ENCODE peak calls at places on chromosomes 6 and 20, in nine cellular contexts. M, K, I, U, O, Q, Y, F and C are unnamed samples.

GRCh38 chr6:130202782-130203181 is 20.0 kb downstream of the SAMD3 start:
- DNase-seq in O (no peak), Q (no peak), U (no peak), I (no peak), M (peak), F (no peak), Y (no peak), K (no peak), C (no peak)

GRCh38 chr6:110652520-110652919 is 162.7 kb downstream of the CDK19 start:
- DNase-seq in K (no peak), Q (peak), I (no peak), F (no peak), Y (no peak), M (no peak), O (no peak), U (no peak), C (no peak)

GRCh38 chr6:132749111-132749510 is 8.6 kb downstream of the VNN2 start:
- DNase-seq in O (no peak), Q (peak), U (no peak), M (peak), K (peak), I (no peak), F (no peak), Y (no peak), C (no peak)

GRCh38 chr6:114187563-114187962 is 155.3 kb downstream of the HS3ST5 start:
- DNase-seq in I (no peak), O (no peak), Y (no peak), Q (no peak), K (no peak), U (no peak), M (no peak), F (no peak), C (no peak)

GRCh38 chr6:24640166-24640565 is 5.8 kb downstream of the KIAA0319 start:
- DNase-seq in U (no peak), Q (no peak), F (no peak), I (no peak), K (no peak), M (no peak), Y (no peak), O (no peak), C (no peak)

GRCh38 chr6:93369586-93370134 is 49.7 kb downstream of the EPHA7 start:
- DNase-seq in I (no peak), K (no peak), F (no peak), Q (no peak), Y (no peak), M (no peak), U (no peak), O (no peak), C (no peak)

GRCh38 chr6:149948616-149949015 is 6.8 kb downstream of the ULBP2 start:
- DNase-seq in K (no peak), Q (no peak), Y (no peak), M (no peak), U (no peak), I (no peak), O (no peak), F (no peak), C (no peak)

GRCh38 chr20:39789411-39789810 is 827.3 kb downstream of the DHX35 start:
- DNase-seq in U (no peak), M (peak), Y (no peak), F (no peak), K (no peak), Q (no peak), O (no peak), I (no peak), C (no peak)

GRCh38 chr6:15425947-15426346 is 180.1 kb downstream of the JARID2 start:
- DNase-seq in K (no peak), Q (no peak), Y (no peak), I (no peak), U (peak), M (no peak), F (no peak), O (no peak), C (no peak)

GRCh38 chr6:153108320-153108719 is 22.8 kb downstream of the RGS17 start:
- DNase-seq in Y (no peak), Q (peak), O (no peak), I (no peak), K (no peak), F (no peak), U (no peak), M (no peak), C (no peak)

GRCh38 chr20:38050691-38051090 is 17.1 kb downstream of the RPRD1B start:
- DNase-seq in M (no peak), U (no peak), Q (peak), I (no peak), Y (no peak), K (no peak), F (no peak), O (no peak), C (peak)

GRCh38 chr6:135008941-135009290 is 45.7 kb downstream of the HBS1L start:
- DNase-seq in F (no peak), Q (no peak), Y (no peak), M (no peak), O (no peak), K (no peak), U (no peak), I (no peak), C (no peak)

GRCh38 chr6:145077382-145077781 is 657.9 kb downstream of the EPM2A start:
- DNase-seq in M (no peak), O (no peak), Q (no peak), F (no peak), I (no peak), Y (no peak), U (no peak), K (no peak), C (no peak)

GRCh38 chr6:148225871-148226270 is 116.8 kb upstream of the SASH1 start:
- DNase-seq in F (no peak), Y (no peak), I (no peak), K (no peak), O (no peak), Q (no peak), M (no peak), U (no peak), C (no peak)

GRCh38 chr6:3617681-3618299 is 133.7 kb downstream of the PXDC1 start:
- DNase-seq in I (no peak), U (no peak), K (no peak), F (no peak), Y (no peak), M (no peak), O (no peak), Q (no peak), C (no peak)

GRCh38 chr20:44400671-44401051 is 45.2 kb downstream of the HNF4A start:
- DNase-seq in Q (no peak), I (no peak), K (no peak), U (no peak), F (no peak), M (no peak), O (no peak), Y (no peak), C (no peak)

GRCh38 chr6:24428615-24429014 is 25.9 kb downstream of the MRS2 start:
- DNase-seq in K (no peak), Q (peak), M (no peak), I (no peak), Y (no peak), O (no peak), F (no peak), U (no peak), C (no peak)

GRCh38 chr6:76438768-76439167 is 366.3 kb upstream of the IMPG1 start:
- DNase-seq in Y (no peak), Q (no peak), F (no peak), O (no peak), M (no peak), K (no peak), I (no peak), U (no peak), C (no peak)

GRCh38 chr6:90216081-90216977 is 80.3 kb downstream of the BACH2 start:
- DNase-seq in U (peak), O (no peak), F (no peak), Y (no peak), I (no peak), K (peak), Q (no peak), M (peak), C (no peak)

GRCh38 chr6:41548098-41548840 is 2.1 kb downstream of the FOXP4 start:
- DNase-seq in U (peak), M (peak), Q (no peak), K (no peak), F (no peak), O (no peak), I (no peak), Y (no peak), C (no peak)

GRCh38 chr20:57427239-57428127 is 36.3 kb downstream of the RBM38 start:
- DNase-seq in I (no peak), F (no peak), Q (no peak), U (peak), K (no peak), Y (no peak), M (no peak), O (no peak), C (no peak)

GRCh38 chr20:14219801-14220461 is 117.5 kb downstream of the FLRT3 start:
- DNase-seq in F (peak), Q (no peak), U (no peak), K (no peak), I (peak), Y (no peak), O (no peak), M (no peak), C (no peak)

GRCh38 chr20:24059174-24059573 is 70.6 kb upstream of the GGTLC1 start:
- DNase-seq in I (no peak), K (no peak), O (no peak), U (no peak), Q (no peak), M (no peak), F (no peak), Y (no peak), C (no peak)

GRCh38 chr6:150978631-150979030 is 113.1 kb downstream of the MTHFD1L start:
- DNase-seq in I (no peak), Q (no peak), U (no peak), K (no peak), M (no peak), Y (no peak), F (no peak), O (no peak), C (no peak)

GRCh38 chr6:75206338-75207210 is 721 bp upstream of the COL12A1 start:
- DNase-seq in K (no peak), F (no peak), I (peak), Y (no peak), Q (peak), O (no peak), M (no peak), U (no peak), C (no peak)

GRCh38 chr6:24997905-24998304 is 62.1 kb upstream of the RIPOR2 start:
- DNase-seq in Y (no peak), O (no peak), I (no peak), Q (no peak), U (no peak), K (no peak), F (no peak), M (no peak), C (no peak)

GRCh38 chr6:53347921-53348435 is 772 bp downstream of the ELOVL5 start:
- DNase-seq in U (peak), Q (peak), Y (no peak), M (peak), K (no peak), F (no peak), O (peak), I (peak), C (peak)
- H3K4me3 ChIP-seq in U (peak), Q (peak), Y (peak), M (peak), K (peak), F (peak), O (peak), I (peak), C (peak)

GRCh38 chr20:53760025-53760441 is 166.4 kb upstream of the ZNF217 start:
- DNase-seq in O (no peak), M (peak), U (no peak), F (no peak), Q (no peak), Y (no peak), I (no peak), K (no peak), C (no peak)

GRCh38 chr20:53768329-53768728 is 174.7 kb upstream of the ZNF217 start:
- DNase-seq in M (no peak), I (no peak), O (no peak), Q (no peak), K (no peak), Y (no peak), U (no peak), F (no peak), C (no peak)

GRCh38 chr20:53764416-53764800 is 170.8 kb upstream of the ZNF217 start:
- DNase-seq in O (no peak), F (no peak), Y (no peak), M (no peak), Q (no peak), U (no peak), K (no peak), I (no peak), C (no peak)

GRCh38 chr20:53767206-53767924 is 173.7 kb upstream of the ZNF217 start:
- DNase-seq in Y (no peak), O (no peak), K (no peak), F (no peak), Q (no peak), U (no peak), M (peak), I (no peak), C (no peak)

DNA sequence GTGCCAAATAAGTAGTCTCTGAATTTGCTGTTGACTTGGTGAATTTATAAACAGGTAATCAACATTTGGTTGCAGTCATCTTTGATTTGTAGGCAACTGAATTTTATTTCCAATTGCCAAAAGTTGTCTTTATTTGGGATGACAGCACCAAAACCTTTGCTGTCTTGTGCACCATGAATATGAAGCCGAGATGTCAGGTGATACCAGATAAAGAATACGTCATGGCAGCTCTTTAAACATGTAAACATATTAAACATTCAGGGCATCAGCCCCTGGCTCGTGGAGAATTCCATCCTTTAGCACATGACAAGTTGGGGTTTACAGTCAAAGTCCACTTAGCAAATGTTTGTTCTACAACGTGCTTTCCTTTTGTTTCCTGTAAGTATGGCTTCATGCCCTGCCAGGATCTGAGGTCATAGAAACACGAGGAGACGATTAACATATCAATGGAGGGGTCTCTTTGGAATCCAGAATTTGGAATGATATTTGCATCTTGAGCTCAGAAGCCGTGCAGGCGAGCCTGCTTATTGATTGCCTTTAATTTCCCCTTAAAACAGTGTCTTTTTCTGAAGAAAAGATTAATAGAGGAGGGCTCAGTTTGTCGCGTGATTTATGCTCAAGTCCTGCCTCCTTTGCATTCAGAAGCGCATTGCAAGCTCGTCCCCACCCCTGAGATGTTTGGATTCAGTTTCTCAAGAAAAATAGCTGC is 170.2 kb upstream of the ZNF217 start:
- DNase-seq in I (no peak), Q (peak), O (no peak), K (no peak), U (no peak), F (peak), Y (no peak), M (no peak), C (peak)
- H3K4me3 ChIP-seq in I (no peak), Q (peak), O (no peak), K (no peak), U (peak), F (peak), Y (no peak), M (no peak), C (no peak)

GRCh38 chr6:27616313-27617045 is 143.6 kb upstream of the ZNF184 start:
- DNase-seq in K (no peak), F (no peak), Q (no peak), I (no peak), Y (no peak), U (no peak), M (no peak), O (no peak), C (no peak)
- H3K4me3 ChIP-seq in K (peak), F (peak), Q (peak), I (no peak), Y (no peak), U (no peak), M (peak), O (peak), C (peak)

DNA sequence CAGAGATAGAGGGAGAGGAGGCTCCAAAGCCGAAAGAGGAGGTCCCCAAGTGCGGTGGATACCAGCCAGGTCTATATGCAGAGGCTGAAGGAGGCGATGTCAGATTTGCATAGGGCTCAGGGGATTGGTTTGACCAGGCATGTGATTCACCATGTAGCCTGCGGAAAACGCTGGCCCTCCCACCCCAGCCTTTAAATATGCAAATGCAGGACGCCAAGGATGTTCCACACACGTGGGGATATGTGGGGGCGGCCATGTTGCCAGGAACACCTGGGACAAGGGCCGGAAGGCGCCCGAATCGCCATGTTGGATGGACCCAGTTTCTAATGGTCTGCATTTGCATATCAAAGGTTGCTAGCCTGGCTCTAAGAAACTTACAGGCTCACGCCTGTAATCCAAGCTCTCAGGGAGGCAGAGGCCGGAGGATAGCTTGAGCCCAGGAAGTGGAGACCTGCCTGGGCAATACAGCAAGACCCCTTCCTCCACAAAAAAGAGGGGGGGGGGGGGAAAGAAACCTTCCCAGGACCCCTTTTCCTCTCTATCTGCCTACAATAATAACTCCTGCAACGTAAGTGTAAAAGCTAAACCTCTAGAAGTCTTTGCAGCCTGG is 110.5 kb downstream of the TULP4 start:
- DNase-seq in M (no peak), F (no peak), U (no peak), I (no peak), Q (no peak), Y (no peak), K (no peak), O (no peak), C (no peak)
- H3K4me3 ChIP-seq in M (no peak), F (no peak), U (no peak), I (no peak), Q (no peak), Y (no peak), K (no peak), O (no peak), C (peak)

GRCh38 chr20:46583411-46584214 is 33.2 kb upstream of the OCSTAMP start:
- DNase-seq in M (no peak), Y (no peak), O (no peak), F (no peak), K (no peak), U (no peak), I (no peak), Q (no peak), C (no peak)
- H3K4me3 ChIP-seq in M (no peak), Y (no peak), O (no peak), F (no peak), K (no peak), U (no peak), I (no peak), Q (no peak), C (no peak)

DNA sequence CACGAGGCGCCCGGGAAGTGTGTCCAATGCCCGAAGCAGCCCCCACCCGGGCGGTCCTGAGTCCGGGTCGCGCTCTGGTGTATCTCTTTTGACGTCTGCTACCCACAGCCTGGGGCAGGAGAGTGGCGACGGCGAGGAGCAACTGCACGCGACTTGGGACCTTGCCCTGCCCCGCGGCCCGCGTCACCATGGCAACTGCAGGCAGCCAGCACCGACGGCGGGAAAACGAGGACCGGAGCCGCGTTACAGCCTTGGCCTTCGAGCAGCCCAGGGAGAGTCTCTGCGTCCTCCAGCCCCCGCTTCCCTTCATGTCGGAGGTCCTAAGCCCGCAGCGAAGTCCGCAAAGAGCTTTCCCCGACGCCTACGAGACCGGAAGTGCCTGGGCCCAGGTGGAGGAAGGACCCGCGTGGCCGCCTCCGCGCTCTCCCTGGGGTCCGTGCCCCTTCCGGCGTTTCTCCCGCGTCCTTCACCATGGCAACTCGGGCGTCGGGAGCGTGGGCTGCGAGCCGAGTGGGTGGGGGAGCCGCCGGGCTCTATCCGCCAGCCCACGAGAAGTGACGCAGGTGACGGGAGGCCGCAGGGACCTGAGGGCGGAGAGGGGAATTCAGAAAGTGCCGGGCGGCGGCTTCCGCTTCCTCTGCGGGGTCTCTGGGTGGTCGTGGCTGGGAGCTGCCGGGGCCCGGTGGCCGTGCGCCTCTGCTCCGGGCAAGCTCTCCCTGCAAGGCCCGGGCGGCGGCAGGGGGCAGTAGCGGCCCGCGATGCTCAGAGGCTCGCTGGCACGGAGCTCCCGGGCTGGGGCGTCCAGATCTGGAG is 88.6 kb upstream of the TGM3 start:
- DNase-seq in U (peak), M (peak), Q (peak), O (peak), Y (peak), K (no peak), F (peak), I (peak), C (peak)
- H3K4me3 ChIP-seq in U (peak), M (peak), Q (peak), O (peak), Y (peak), K (peak), F (peak), I (peak), C (peak)

DNA sequence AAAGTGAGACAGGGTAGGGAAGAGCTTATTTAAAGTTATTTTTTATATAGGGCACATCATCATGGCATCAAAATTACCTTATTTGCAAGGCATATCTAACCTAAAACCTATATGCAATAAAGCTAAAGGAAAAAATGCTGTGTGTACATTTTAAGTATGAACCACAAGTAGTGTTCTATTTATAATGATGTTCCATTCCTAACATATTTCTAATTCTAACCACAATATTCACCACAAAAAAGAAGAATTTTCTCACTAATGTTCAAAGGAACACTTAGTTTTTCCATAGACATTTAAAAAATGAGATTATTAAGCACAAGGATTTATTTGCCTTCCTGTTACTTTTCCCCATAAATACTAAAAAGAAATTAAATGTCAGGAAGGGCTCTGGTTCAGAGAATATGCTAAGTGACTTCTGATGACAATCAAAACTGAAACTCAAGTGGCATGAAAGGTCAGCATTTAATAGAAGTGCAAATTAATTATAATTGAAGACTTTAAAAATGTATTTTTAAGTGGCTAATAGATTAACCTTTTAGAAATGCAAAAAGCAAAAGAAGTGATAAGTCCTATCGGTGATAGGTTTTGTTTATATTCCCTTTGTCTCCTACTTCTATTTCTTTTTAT is 25.1 kb downstream of the GPR63 start:
- DNase-seq in O (no peak), F (no peak), M (no peak), K (no peak), U (no peak), I (no peak), Q (peak), Y (no peak), C (no peak)
- H3K4me3 ChIP-seq in O (no peak), F (no peak), M (no peak), K (no peak), U (no peak), I (no peak), Q (peak), Y (no peak), C (no peak)

GRCh38 chr20:63497138-63497945 is 1.5 kb downstream of the EEF1A2 start:
- DNase-seq in I (peak), M (no peak), Q (no peak), O (no peak), F (no peak), K (no peak), Y (no peak), U (no peak), C (no peak)
- H3K4me3 ChIP-seq in I (peak), M (no peak), Q (no peak), O (no peak), F (peak), K (no peak), Y (no peak), U (no peak), C (peak)